ENCODE peak calls at places on chromosome 5, in eight cellular contexts. A is gastrocnemius medialis, Z is transverse colon, P is IMR-90, E is HepG2, S is colonic mucosa, V is tibial nerve, O is adrenal gland. W is an unnamed sample.

GRCh38 chr5:158014367-158014766 is 155.4 kb upstream of the CLINT1 start:
- DNase-seq in A (no peak), Z (no peak), P (no peak), E (no peak), S (no peak), V (no peak), O (no peak), W (no peak)

GRCh38 chr5:113236536-113237308 is 198.1 kb downstream of the TSSK1B start:
- DNase-seq in A (no peak), Z (no peak), P (no peak), E (no peak), S (no peak), V (no peak), O (no peak), W (no peak)

GRCh38 chr5:1502046-1502736 is 21.6 kb downstream of the LPCAT1 start:
- DNase-seq in A (no peak), Z (peak; percentile 41), P (no peak), E (no peak), S (peak; percentile 35), V (no peak), O (peak; percentile 64), W (peak; percentile 84)

GRCh38 chr5:77015938-77016569 is 14.2 kb upstream of the AGGF1 start:
- DNase-seq in A (no peak), Z (no peak), P (peak; percentile 69), E (peak; percentile 12), S (no peak), V (no peak), O (no peak), W (no peak)

GRCh38 chr5:73997936-73998335 is 371.9 kb downstream of the ARHGEF28 start:
- DNase-seq in A (no peak), Z (no peak), P (no peak), E (no peak), S (no peak), V (no peak), O (no peak), W (no peak)

GRCh38 chr5:141488591-141489478 is at the start of gene PCDHGC5:
- DNase-seq in A (no peak), Z (no peak), P (peak; percentile 87), E (no peak), S (no peak), V (no peak), O (peak; percentile 58), W (no peak)

GRCh38 chr5:72468606-72469005 is 38.6 kb downstream of the ZNF366 start:
- DNase-seq in A (no peak), Z (no peak), P (no peak), E (no peak), S (no peak), V (no peak), O (no peak), W (no peak)

GRCh38 chr5:57986746-57987145 is 473.1 kb downstream of the PLK2 start:
- DNase-seq in A (no peak), Z (no peak), P (peak; percentile 34), E (no peak), S (no peak), V (no peak), O (no peak), W (no peak)

GRCh38 chr5:149210229-149210628 is 61.4 kb upstream of the AFAP1L1 start:
- DNase-seq in A (no peak), Z (no peak), P (peak; percentile 90), E (peak; percentile 44), S (no peak), V (no peak), O (no peak), W (no peak)

GRCh38 chr5:135085133-135085935 is 51.3 kb upstream of the PITX1 start:
- DNase-seq in A (no peak), Z (no peak), P (peak; percentile 23), E (no peak), S (no peak), V (no peak), O (no peak), W (no peak)

GRCh38 chr5:61306531-61307195 is 25.4 kb upstream of the ZSWIM6 start:
- DNase-seq in A (no peak), Z (no peak), P (peak; percentile 93), E (no peak), S (no peak), V (no peak), O (no peak), W (no peak)

GRCh38 chr5:63125392-63125791 is 546.8 kb downstream of the LRRC70 start:
- DNase-seq in A (no peak), Z (no peak), P (no peak), E (no peak), S (no peak), V (no peak), O (no peak), W (no peak)

GRCh38 chr5:82938901-82939300 is 138.3 kb downstream of the TMEM167A start:
- DNase-seq in A (no peak), Z (no peak), P (no peak), E (no peak), S (no peak), V (no peak), O (no peak), W (no peak)

GRCh38 chr5:33237471-33237870 is 203.3 kb upstream of the TARS1 start:
- DNase-seq in A (no peak), Z (peak; percentile 12), P (no peak), E (no peak), S (no peak), V (no peak), O (no peak), W (no peak)

GRCh38 chr5:66565878-66566277 is 30.3 kb upstream of the MAST4 start:
- DNase-seq in A (no peak), Z (no peak), P (no peak), E (no peak), S (no peak), V (no peak), O (no peak), W (no peak)

GRCh38 chr5:8057764-8058163 is 188.8 kb downstream of the MTRR start:
- DNase-seq in A (no peak), Z (no peak), P (peak; percentile 56), E (no peak), S (no peak), V (no peak), O (peak; percentile 26), W (no peak)

GRCh38 chr5:108381034-108381954 is 604 bp downstream of the FBXL17 start:
- DNase-seq in A (peak; percentile 21), Z (peak; percentile 80), P (peak; percentile 63), E (peak; percentile 18), S (peak; percentile 71), V (peak; percentile 57), O (peak; percentile 76), W (peak; percentile 90)

DNA sequence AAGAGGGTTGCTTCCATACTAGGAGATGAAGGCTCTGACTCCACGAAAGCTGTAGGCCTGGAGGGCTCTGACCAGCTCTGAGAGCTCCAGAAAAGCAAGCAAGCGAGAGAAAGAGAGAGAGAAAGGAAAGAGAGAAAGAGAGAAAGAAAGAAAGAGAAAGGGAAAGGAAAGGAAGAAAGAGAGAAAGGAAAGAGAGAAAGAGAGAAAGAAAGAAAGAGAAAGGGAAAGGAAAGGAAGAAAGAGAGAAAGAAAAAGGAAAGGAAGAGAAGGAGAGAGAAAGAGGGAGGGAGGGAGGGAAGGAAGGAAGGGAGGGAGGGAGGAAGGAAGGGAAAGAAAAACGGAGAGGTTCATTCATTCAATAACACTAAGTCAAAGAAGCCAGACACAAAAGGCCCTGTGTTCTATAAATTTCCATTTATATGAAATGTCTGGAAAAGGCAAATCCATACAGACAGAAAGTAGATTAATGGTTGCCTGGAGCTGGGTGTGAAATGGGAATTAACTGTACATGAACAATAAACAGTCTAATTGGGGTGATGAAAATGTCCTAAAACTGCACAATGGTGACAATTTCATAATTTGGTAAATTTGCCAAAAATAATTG is 1.8 kb upstream of the STK10 start:
- DNase-seq in A (no peak), Z (no peak), P (no peak), E (no peak), S (no peak), V (no peak), O (no peak), W (no peak)
- H3K4me3 ChIP-seq in A (no peak overlapping the region), Z (no peak overlapping the region), P (no peak overlapping the region), E (peak overlapping the region; percentile 22), S (no peak overlapping the region), V (no peak overlapping the region), O (no peak overlapping the region), W (no peak overlapping the region)

GRCh38 chr5:35856186-35857003 is at the start of gene IL7R:
- DNase-seq in A (no peak), Z (no peak), P (peak; percentile 79), E (no peak), S (no peak), V (no peak), O (no peak), W (no peak)

GRCh38 chr5:35857606-35858205 is 1.0 kb downstream of the IL7R start:
- DNase-seq in A (no peak), Z (no peak), P (peak; percentile 91), E (no peak), S (no peak), V (no peak), O (no peak), W (no peak)

GRCh38 chr5:35855221-35855620 is 1.5 kb upstream of the IL7R start:
- DNase-seq in A (no peak), Z (no peak), P (no peak), E (no peak), S (no peak), V (no peak), O (no peak), W (no peak)

GRCh38 chr5:35859101-35859661 is 2.5 kb downstream of the IL7R start:
- DNase-seq in A (no peak), Z (no peak), P (peak; percentile 28), E (no peak), S (no peak), V (no peak), O (no peak), W (no peak)

DNA sequence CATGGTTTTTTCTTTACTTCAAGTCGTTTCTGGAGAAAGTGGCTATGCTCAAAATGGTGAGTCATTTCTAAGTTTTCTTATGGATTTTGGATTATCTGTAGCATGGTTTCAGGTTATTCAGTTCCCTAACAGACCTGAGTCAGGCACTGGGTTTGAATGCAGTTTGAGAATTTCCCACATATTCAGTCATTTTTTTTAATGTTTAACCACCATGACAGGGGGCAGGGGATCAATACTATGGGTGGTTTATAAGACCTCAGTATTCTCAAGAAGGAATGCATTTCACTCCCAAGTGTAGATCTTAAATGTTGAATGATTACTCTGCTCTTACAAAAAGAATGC is 284 bp downstream of the IL7R start:
- DNase-seq in A (no peak), Z (no peak), P (no peak), E (no peak), S (no peak), V (no peak), O (no peak), W (no peak)
- H3K4me1 ChIP-seq in A (no peaks in the 10 kb centered on the region), Z (no peaks in the 10 kb centered on the region), P (peaks cover 12% of the 10 kb centered on the region), E (no peaks in the 10 kb centered on the region), S (no peaks in the 10 kb centered on the region), V (peaks cover 19% of the 10 kb centered on the region), O (peaks cover 42% of the 10 kb centered on the region), W (no peaks in the 10 kb centered on the region)

GRCh38 chr5:10762776-10763500 is 1.9 kb upstream of the DAP start:
- DNase-seq in A (no peak), Z (no peak), P (peak; percentile 62), E (no peak), S (no peak), V (no peak), O (no peak), W (no peak)
- TF ChIP-seq CTCF in A (no peak), Z (no peak), P (no peak), E (no peak), S (no peak), V (no peak), O (no peak), W (no peak)

DNA sequence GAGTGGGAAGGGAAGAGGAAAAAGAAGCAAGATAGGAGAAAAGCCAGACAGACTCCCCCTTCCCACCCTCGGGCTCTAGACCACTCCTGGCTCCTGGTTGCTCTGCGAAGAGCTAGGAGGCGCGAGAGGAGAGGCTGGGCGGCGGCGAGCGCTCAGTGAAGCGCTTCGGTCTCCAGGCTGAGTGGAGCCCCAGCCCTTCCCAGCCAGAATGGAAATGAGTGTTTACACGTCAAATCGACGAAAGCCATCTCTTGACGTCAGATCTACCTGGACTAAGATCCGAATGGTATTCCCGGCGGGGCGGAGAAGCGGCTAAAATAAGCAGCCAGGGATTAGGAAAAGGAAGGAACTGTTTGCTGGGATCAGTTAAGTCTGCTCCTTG is at the start of gene PCSK1:
- DNase-seq in A (no peak), Z (no peak), P (no peak), E (no peak), S (no peak), V (no peak), O (no peak), W (no peak)
- H3K4me3 ChIP-seq in A (peak within 1 kb of the TSS; percentile 24), Z (no peak within 1 kb of the TSS), P (no peak within 1 kb of the TSS), E (no peak within 1 kb of the TSS), S (no peak within 1 kb of the TSS), V (peak within 1 kb of the TSS; percentile 6), O (no peak within 1 kb of the TSS), W (no peak within 1 kb of the TSS)

W was measured in mucosa of descending colon.